ENCODE peak calls at places on chromosomes 13 and 19, in six cellular contexts. Y is activated CD4-positive, alpha-beta T cell treated with anti-CD3 and anti-CD28 coated beads for 24 hours; S is NCI-H460; U is left cardiac atrium; P is stimulated activated CD4-positive, alpha-beta T cell treated with anti-CD3 and anti-CD28 coated beads, Interleukin-1b, Interleukin-23, amount 100 ng/mL, for 1 hour; X is tibial nerve. W is an unnamed sample.
A peak's percentile ranks its signal among the peaks of the same experiment; 100 is the strongest.

GRCh38 chr19:6105444-6105843 is 4.9 kb downstream of the RFX2 start:
- DNase-seq in U (no peak), Y (no peak), S (no peak), X (no peak), P (no peak), W (no peak)

GRCh38 chr13:98581971-98582702 is 5.2 kb upstream of the STK24 start:
- DNase-seq in Y (no peak), U (no peak), S (no peak), X (no peak), P (no peak), W (no peak)

GRCh38 chr13:46721054-46721453 is 75.9 kb downstream of the ESD start:
- DNase-seq in U (peak; percentile 54), Y (peak; percentile 7), S (peak; percentile 36), X (peak; percentile 68), P (peak; percentile 24), W (no peak)

GRCh38 chr13:38883783-38884182 is 106.8 kb downstream of the STOML3 start:
- DNase-seq in Y (no peak), U (no peak), X (no peak), S (no peak), P (no peak), W (no peak)

GRCh38 chr13:95603887-95604533 is 40.5 kb downstream of the DZIP1 start:
- DNase-seq in P (no peak), S (peak; percentile 14), U (no peak), X (no peak), Y (no peak), W (no peak)

GRCh38 chr19:46265217-46265828 is 31.5 kb upstream of the HIF3A start:
- DNase-seq in P (peak; percentile 51), S (peak; percentile 76), U (peak; percentile 39), Y (peak; percentile 63), X (peak; percentile 51), W (peak; percentile 52)

GRCh38 chr19:28039677-28040381 is 1173.1 kb downstream of the UQCRFS1 start:
- DNase-seq in P (no peak), Y (no peak), S (no peak), X (no peak), U (no peak), W (no peak)

GRCh38 chr13:111304041-111304544 is 16.3 kb upstream of the TEX29 start:
- DNase-seq in S (no peak), X (no peak), Y (no peak), P (no peak), U (no peak), W (peak; percentile 65)

GRCh38 chr13:28545583-28546333 is 50.8 kb upstream of the FLT1 start:
- DNase-seq in P (no peak), S (no peak), Y (no peak), U (no peak), X (no peak), W (no peak)

GRCh38 chr13:59962343-59962742 is 201.4 kb downstream of the DIAPH3 start:
- DNase-seq in Y (no peak), P (no peak), S (no peak), X (no peak), U (no peak), W (no peak)

GRCh38 chr19:8500158-8500557 is 2.3 kb downstream of the PRAM1 start:
- DNase-seq in Y (no peak), U (no peak), X (no peak), S (no peak), P (no peak), W (no peak)

GRCh38 chr19:43675269-43675879 is 5.4 kb upstream of the PLAUR start:
- DNase-seq in P (no peak), S (no peak), Y (no peak), U (no peak), X (no peak), W (no peak)

GRCh38 chr13:27137759-27138158 is 33.9 kb downstream of the USP12 start:
- DNase-seq in U (no peak), S (no peak), P (no peak), Y (no peak), X (no peak), W (no peak)

GRCh38 chr13:66114127-66114526 is 1116.0 kb downstream of the PCDH9 start:
- DNase-seq in P (no peak), Y (no peak), S (no peak), X (no peak), U (no peak), W (no peak)

GRCh38 chr19:1016647-1017114 is 4.2 kb downstream of the TMEM259 start:
- DNase-seq in U (no peak), P (no peak), Y (no peak), S (no peak), X (no peak), W (no peak)

GRCh38 chr19:49939721-49940481 is 10.6 kb upstream of the NUP62 start:
- DNase-seq in Y (no peak), S (no peak), X (no peak), U (no peak), P (no peak), W (no peak)

GRCh38 chr13:99796175-99796819 is 175.3 kb downstream of the ZIC5 start:
- DNase-seq in U (no peak), S (peak; percentile 35), X (no peak), P (no peak), Y (peak; percentile 1), W (no peak)

GRCh38 chr19:49101160-49101559 is 13.0 kb upstream of the LIN7B start:
- DNase-seq in Y (no peak), X (no peak), U (no peak), P (no peak), S (no peak), W (no peak)

W was measured in GM19239.